ENCODE peak calls at places on chromosomes 4 and X, in seven cellular contexts. One of them, this sample, is unnamed. For H3K4me1, the result is how much of the 10 kb centered on the place peaks cover.

GRCh38 chr4:89142691-89143669 is 31.6 kb downstream of the TIGD2 start:
- DNase-seq in Peyer's patch: no peak
- DNase-seq in HCT116: no peak
- DNase-seq in testis: no peak
- DNase-seq in breast epithelium: no peak
- DNase-seq in stomach: no peak
- DNase-seq in tibial nerve: no peak
- DNase-seq in this sample: no peak

GRCh38 chr4:83255584-83255983 is 29.0 kb downstream of the COQ2 start:
- DNase-seq in Peyer's patch: no peak
- DNase-seq in HCT116: peak
- DNase-seq in testis: no peak
- DNase-seq in breast epithelium: no peak
- DNase-seq in stomach: no peak
- DNase-seq in tibial nerve: no peak
- DNase-seq in this sample: no peak

GRCh38 chr4:89773793-89774192 is 63.2 kb downstream of the SNCA start:
- DNase-seq in Peyer's patch: no peak
- DNase-seq in HCT116: no peak
- DNase-seq in testis: no peak
- DNase-seq in breast epithelium: no peak
- DNase-seq in stomach: no peak
- DNase-seq in tibial nerve: no peak
- DNase-seq in this sample: no peak

GRCh38 chr4:109441858-109442480 is 8.4 kb downstream of the SEC24B start:
- DNase-seq in Peyer's patch: no peak
- DNase-seq in HCT116: no peak
- DNase-seq in testis: no peak
- DNase-seq in breast epithelium: no peak
- DNase-seq in stomach: no peak
- DNase-seq in tibial nerve: no peak
- DNase-seq in this sample: no peak

GRCh38 chrX:39848900-39849299 is 248.9 kb downstream of the BCOR start:
- DNase-seq in Peyer's patch: no peak
- DNase-seq in HCT116: no peak
- DNase-seq in testis: no peak
- DNase-seq in breast epithelium: no peak
- DNase-seq in stomach: no peak
- DNase-seq in tibial nerve: no peak
- DNase-seq in this sample: no peak

GRCh38 chrX:150856101-150856500 is 42.4 kb downstream of the CD99L2 start:
- DNase-seq in Peyer's patch: no peak
- DNase-seq in HCT116: no peak
- DNase-seq in testis: no peak
- DNase-seq in breast epithelium: no peak
- DNase-seq in stomach: no peak
- DNase-seq in tibial nerve: no peak
- DNase-seq in this sample: no peak

GRCh38 chr4:86508436-86508835 is 85.7 kb upstream of the PTPN13 start:
- DNase-seq in Peyer's patch: no peak
- DNase-seq in HCT116: no peak
- DNase-seq in testis: no peak
- DNase-seq in breast epithelium: no peak
- DNase-seq in stomach: no peak
- DNase-seq in tibial nerve: no peak
- DNase-seq in this sample: no peak

GRCh38 chr4:95288552-95288951 is 260.2 kb downstream of the UNC5C start:
- DNase-seq in Peyer's patch: no peak
- DNase-seq in HCT116: no peak
- DNase-seq in testis: no peak
- DNase-seq in breast epithelium: no peak
- DNase-seq in stomach: no peak
- DNase-seq in tibial nerve: no peak
- DNase-seq in this sample: no peak

GRCh38 chrX:20361890-20362262 is 95.2 kb upstream of the RPS6KA3 start:
- DNase-seq in Peyer's patch: no peak
- DNase-seq in HCT116: no peak
- DNase-seq in testis: no peak
- DNase-seq in breast epithelium: no peak
- DNase-seq in stomach: no peak
- DNase-seq in tibial nerve: no peak
- DNase-seq in this sample: no peak

GRCh38 chr4:37604464-37604863 is 81.7 kb downstream of the RELL1 start:
- DNase-seq in Peyer's patch: no peak
- DNase-seq in HCT116: peak
- DNase-seq in testis: no peak
- DNase-seq in breast epithelium: no peak
- DNase-seq in stomach: no peak
- DNase-seq in tibial nerve: no peak
- DNase-seq in this sample: no peak

GRCh38 chr4:88244821-88245579 is 39.4 kb downstream of the PPM1K start:
- DNase-seq in Peyer's patch: peak
- DNase-seq in HCT116: no peak
- DNase-seq in testis: no peak
- DNase-seq in breast epithelium: no peak
- DNase-seq in stomach: no peak
- DNase-seq in tibial nerve: no peak
- DNase-seq in this sample: no peak

GRCh38 chr4:163332526-163333405 is at the start of gene NPY1R:
- DNase-seq in Peyer's patch: no peak
- DNase-seq in HCT116: peak
- DNase-seq in testis: peak
- DNase-seq in breast epithelium: peak
- DNase-seq in stomach: peak
- DNase-seq in tibial nerve: peak
- DNase-seq in this sample: no peak

GRCh38 chrX:3699841-3700381 is 13.5 kb downstream of the PRKX start:
- DNase-seq in Peyer's patch: no peak
- DNase-seq in HCT116: no peak
- DNase-seq in testis: no peak
- DNase-seq in breast epithelium: no peak
- DNase-seq in stomach: no peak
- DNase-seq in tibial nerve: no peak
- DNase-seq in this sample: no peak

GRCh38 chr4:187444061-187444460 is 551.5 kb upstream of the ZFP42 start:
- DNase-seq in Peyer's patch: no peak
- DNase-seq in HCT116: no peak
- DNase-seq in testis: no peak
- DNase-seq in breast epithelium: no peak
- DNase-seq in stomach: no peak
- DNase-seq in tibial nerve: no peak
- DNase-seq in this sample: no peak

DNA sequence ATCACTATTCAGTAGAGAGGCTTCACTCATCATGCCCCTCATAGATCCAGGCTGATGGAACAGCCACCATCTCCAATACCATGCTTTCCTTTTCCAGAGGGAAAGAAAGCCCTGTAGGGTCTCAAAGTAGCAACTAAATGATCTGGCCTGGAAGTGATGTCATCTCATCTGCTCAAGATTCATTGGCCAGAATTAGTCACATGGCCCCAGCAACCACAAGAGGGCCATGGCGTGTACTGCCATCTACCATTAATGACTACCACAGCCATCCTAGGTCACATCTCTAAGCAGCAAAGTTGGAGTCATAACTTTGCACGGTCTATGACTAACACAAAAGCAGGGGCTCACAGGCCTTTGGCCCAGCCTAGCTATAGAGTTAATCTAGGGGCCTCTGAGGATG is 194.8 kb downstream of the KIT start:
- DNase-seq in Peyer's patch: no peak
- DNase-seq in HCT116: no peak
- DNase-seq in testis: no peak
- DNase-seq in breast epithelium: no peak
- DNase-seq in stomach: no peak
- DNase-seq in tibial nerve: no peak
- DNase-seq in this sample: no peak
- TF ChIP-seq POLR2A in Peyer's patch: no peak
- TF ChIP-seq POLR2A in HCT116: no peak
- TF ChIP-seq POLR2A in testis: no peak
- TF ChIP-seq POLR2A in breast epithelium: no peak
- TF ChIP-seq POLR2A in stomach: no peak
- TF ChIP-seq POLR2A in tibial nerve: no peak
- TF ChIP-seq POLR2A in this sample: no peak

DNA sequence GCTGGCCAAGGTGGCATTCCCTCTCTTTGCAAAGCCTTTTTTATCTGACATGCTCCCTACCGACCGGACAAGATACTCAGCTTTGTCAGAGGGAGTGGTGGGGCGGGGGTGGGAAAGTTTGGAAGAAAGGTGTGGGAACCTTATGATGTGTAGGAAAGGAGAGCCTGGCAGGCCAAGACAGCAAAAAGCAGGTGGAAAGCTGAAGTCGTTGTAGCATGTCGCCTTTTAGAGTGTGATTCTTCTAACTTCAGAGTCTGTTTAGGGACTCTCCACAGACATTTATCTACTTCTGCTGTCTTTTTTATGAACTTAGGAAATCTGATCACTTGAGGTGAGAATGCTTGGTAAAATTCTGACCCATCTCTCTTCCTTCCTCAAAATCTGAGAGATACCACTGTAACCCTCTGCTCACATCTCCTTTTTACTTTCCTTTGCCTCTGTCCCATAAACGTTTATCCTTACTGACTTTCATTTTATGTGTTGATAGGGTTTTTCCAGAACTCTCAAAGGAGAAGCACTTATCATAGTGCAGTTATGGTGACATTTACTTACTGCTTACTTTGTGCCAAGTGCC is 8.2 kb upstream of the RUFY3 start:
- DNase-seq in Peyer's patch: no peak
- DNase-seq in HCT116: no peak
- DNase-seq in testis: no peak
- DNase-seq in breast epithelium: no peak
- DNase-seq in stomach: no peak
- DNase-seq in tibial nerve: no peak
- DNase-seq in this sample: no peak
- H3K4me3 ChIP-seq in Peyer's patch: no peak
- H3K4me3 ChIP-seq in HCT116: no peak
- H3K4me3 ChIP-seq in testis: no peak
- H3K4me3 ChIP-seq in breast epithelium: no peak
- H3K4me3 ChIP-seq in stomach: no peak
- H3K4me3 ChIP-seq in tibial nerve: no peak
- H3K4me3 ChIP-seq in this sample: no peak

DNA sequence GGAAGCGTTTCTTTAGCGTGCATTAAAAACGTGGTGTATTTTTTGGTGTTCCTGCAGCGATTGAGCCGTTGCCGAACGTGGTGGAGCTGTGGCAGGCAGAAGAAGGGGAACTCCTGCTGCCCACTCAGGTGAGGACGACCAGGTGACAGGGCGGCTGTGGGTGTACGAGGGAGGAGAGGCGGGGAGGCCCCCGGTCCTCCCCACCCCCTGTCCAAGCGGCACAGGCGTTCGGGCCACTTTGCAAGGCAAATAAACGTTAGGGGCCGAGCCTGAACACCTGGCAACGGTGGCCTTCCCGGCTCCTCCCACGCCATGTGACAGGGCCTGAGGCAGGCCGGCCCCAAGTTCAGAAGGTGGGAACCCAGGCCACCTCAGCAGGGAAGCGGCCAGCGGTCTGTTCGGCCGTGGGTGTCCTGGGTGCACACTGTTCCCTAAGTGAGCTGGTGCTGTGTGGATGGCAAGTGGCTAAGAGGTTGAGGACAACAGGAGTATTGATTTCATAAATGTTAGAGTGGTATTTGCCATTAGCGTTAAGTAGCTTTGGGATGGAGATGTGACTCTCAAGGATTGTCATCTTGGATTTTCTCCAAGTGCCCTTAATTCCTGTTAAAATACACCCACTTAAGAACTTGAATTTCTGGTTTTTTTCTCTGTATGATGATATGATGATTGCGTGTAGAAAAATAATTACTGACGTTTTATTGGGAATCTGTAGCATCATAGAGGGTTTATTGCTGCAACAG is 1.2 kb downstream of the TMEM131L start:
- DNase-seq in Peyer's patch: peak
- DNase-seq in HCT116: peak
- DNase-seq in testis: peak
- DNase-seq in breast epithelium: peak
- DNase-seq in stomach: peak
- DNase-seq in tibial nerve: no peak
- DNase-seq in this sample: peak
- H3K4me1 ChIP-seq in Peyer's patch: under half
- H3K4me1 ChIP-seq in HCT116: under half
- H3K4me1 ChIP-seq in testis: under half
- H3K4me1 ChIP-seq in breast epithelium: under half
- H3K4me1 ChIP-seq in stomach: under half
- H3K4me1 ChIP-seq in tibial nerve: under half
- H3K4me1 ChIP-seq in this sample: under half

GRCh38 chr4:57119054-57119651 is 9.0 kb upstream of the IGFBP7 start:
- DNase-seq in Peyer's patch: no peak
- DNase-seq in HCT116: no peak
- DNase-seq in testis: peak
- DNase-seq in breast epithelium: peak
- DNase-seq in stomach: no peak
- DNase-seq in tibial nerve: peak
- DNase-seq in this sample: no peak
- TF ChIP-seq POLR2A in Peyer's patch: no peak
- TF ChIP-seq POLR2A in HCT116: no peak
- TF ChIP-seq POLR2A in testis: no peak
- TF ChIP-seq POLR2A in breast epithelium: no peak
- TF ChIP-seq POLR2A in stomach: no peak
- TF ChIP-seq POLR2A in tibial nerve: no peak
- TF ChIP-seq POLR2A in this sample: no peak

GRCh38 chrX:132271330-132271729 is 52.1 kb upstream of the RAP2C start:
- DNase-seq in Peyer's patch: no peak
- DNase-seq in HCT116: no peak
- DNase-seq in testis: no peak
- DNase-seq in breast epithelium: no peak
- DNase-seq in stomach: no peak
- DNase-seq in tibial nerve: no peak
- DNase-seq in this sample: no peak
- H3K4me3 ChIP-seq in Peyer's patch: no peak
- H3K4me3 ChIP-seq in HCT116: no peak
- H3K4me3 ChIP-seq in testis: no peak
- H3K4me3 ChIP-seq in breast epithelium: no peak
- H3K4me3 ChIP-seq in stomach: no peak
- H3K4me3 ChIP-seq in tibial nerve: no peak
- H3K4me3 ChIP-seq in this sample: peak

GRCh38 chr4:140096483-140096861 is 57.5 kb downstream of the MAML3 start:
- DNase-seq in Peyer's patch: no peak
- DNase-seq in HCT116: no peak
- DNase-seq in testis: no peak
- DNase-seq in breast epithelium: no peak
- DNase-seq in stomach: no peak
- DNase-seq in tibial nerve: no peak
- DNase-seq in this sample: no peak
- H3K4me1 ChIP-seq in Peyer's patch: under half
- H3K4me1 ChIP-seq in HCT116: under half
- H3K4me1 ChIP-seq in testis: half or more
- H3K4me1 ChIP-seq in breast epithelium: under half
- H3K4me1 ChIP-seq in stomach: half or more
- H3K4me1 ChIP-seq in tibial nerve: under half
- H3K4me1 ChIP-seq in this sample: half or more

DNA sequence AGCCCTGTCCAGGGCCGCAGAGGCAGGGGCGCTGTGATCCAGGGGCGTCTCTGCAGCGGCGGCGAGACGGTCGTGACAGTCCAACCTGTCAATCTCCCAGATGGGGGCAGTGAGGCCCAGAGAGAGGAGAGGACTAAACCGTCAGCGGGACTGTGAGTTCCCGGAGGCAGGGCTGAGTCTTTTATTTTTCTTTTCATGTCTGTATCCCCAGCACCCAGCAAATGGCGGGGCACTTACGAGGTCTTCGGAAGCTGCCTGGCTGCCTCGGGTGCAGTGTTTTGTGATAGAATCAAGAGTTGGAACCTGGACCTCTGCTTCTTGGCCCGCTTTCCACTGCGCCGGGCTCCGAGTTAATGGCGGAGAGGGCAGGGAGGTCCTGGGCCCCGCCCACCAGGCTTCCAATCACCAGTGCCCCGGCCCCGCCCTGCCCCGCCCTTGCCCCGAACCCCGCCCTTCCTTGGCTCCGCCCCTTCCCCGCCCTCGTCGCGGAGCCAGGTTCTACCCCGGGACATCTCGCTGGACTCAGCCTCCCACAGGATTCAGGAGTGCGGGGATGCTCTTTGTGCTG is 35.3 kb upstream of the GRPEL1 start:
- DNase-seq in Peyer's patch: peak
- DNase-seq in HCT116: peak
- DNase-seq in testis: peak
- DNase-seq in breast epithelium: peak
- DNase-seq in stomach: peak
- DNase-seq in tibial nerve: peak
- DNase-seq in this sample: peak
- TF ChIP-seq POLR2A in Peyer's patch: peak
- TF ChIP-seq POLR2A in HCT116: peak
- TF ChIP-seq POLR2A in testis: no peak
- TF ChIP-seq POLR2A in breast epithelium: peak
- TF ChIP-seq POLR2A in stomach: no peak
- TF ChIP-seq POLR2A in tibial nerve: peak
- TF ChIP-seq POLR2A in this sample: no peak

This sample was measured in esophagus squamous epithelium.